ENCODE peak calls at places on chromosomes 1 and 21, in five cellular contexts. O, D, M, G and N are unnamed samples.

GRCh38 chr1:54267815-54268551 is 68.0 kb downstream of the MRPL37 start:
- DNase-seq in O (no peak), D (no peak), M (no peak), G (no peak), N (no peak)

GRCh38 chr1:181077576-181078242 is 10.8 kb upstream of the IER5 start:
- DNase-seq in O (no peak), D (no peak), M (no peak), G (no peak), N (no peak)

GRCh38 chr21:19731251-19731650 is 1267.0 kb upstream of the NCAM2 start:
- DNase-seq in O (no peak), D (no peak), M (no peak), G (no peak), N (no peak)

GRCh38 chr1:32877211-32878110 is 6.7 kb upstream of the FNDC5 start:
- DNase-seq in O (no peak), D (no peak), M (no peak), G (no peak), N (no peak)

GRCh38 chr21:38945536-38946245 is 140.0 kb downstream of the ETS2 start:
- DNase-seq in O (peak), D (no peak), M (peak), G (no peak), N (peak)

GRCh38 chr21:46423546-46424061 is 35.1 kb upstream of the DIP2A start:
- DNase-seq in O (no peak), D (no peak), M (peak), G (no peak), N (no peak)

GRCh38 chr1:64508521-64509096 is 38.7 kb downstream of the CACHD1 start:
- DNase-seq in O (no peak), D (no peak), M (no peak), G (no peak), N (no peak)

GRCh38 chr1:10610901-10611600 is 136.3 kb downstream of the PEX14 start:
- DNase-seq in O (no peak), D (no peak), M (no peak), G (no peak), N (no peak)

DNA sequence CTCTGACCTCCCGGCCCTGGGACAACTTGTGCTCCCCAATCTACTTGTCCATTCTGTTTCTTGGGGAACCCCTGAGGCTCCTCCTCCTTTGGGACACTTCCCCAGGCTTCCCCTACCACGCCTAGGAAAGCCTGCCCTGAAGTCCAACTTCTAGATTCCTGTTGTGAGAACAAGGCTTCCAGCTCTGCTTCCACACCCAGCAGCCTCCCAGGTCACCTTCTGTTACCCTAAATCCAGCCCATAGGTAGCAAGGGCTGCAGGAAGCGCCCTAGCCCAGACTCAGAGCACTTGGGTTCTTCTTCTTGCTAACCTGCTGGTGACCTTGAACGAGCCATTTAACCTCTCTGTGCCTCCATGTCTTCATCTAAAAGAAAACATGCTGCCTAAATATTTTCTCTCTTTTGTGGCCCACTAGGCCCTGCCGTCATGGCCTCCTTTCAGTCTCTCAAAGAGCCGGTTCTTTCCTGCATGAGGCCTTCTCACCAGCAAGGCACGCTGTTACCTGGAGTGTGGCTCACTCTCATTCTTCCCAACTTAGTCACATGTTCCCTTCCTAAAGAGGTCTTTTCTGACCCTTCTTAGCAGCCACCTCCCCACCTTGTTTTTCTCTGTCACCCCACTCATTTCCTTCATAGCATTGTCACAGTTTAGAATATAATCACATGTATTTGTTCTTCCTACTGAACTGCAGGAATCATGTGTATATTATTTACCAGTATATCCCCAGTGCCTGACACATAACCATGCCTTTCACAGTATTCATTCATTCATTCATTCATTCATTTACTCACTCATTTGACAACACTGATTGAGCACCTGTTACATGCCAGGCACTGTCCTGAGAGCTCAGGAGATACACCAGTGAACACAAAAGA is 1.4 kb downstream of the CAPN2 start:
- DNase-seq in O (no peak), D (no peak), M (no peak), G (no peak), N (no peak)
- TF ChIP-seq SUZ12 in O (no peak), D (no peak), M (no peak), G (no peak), N (no peak)

GRCh38 chr1:208135354-208135753 is 108.8 kb downstream of the PLXNA2 start:
- DNase-seq in O (no peak), D (peak), M (no peak), G (no peak), N (no peak)
- TF ChIP-seq SUZ12 in O (no peak), D (no peak), M (no peak), G (no peak), N (no peak)

DNA sequence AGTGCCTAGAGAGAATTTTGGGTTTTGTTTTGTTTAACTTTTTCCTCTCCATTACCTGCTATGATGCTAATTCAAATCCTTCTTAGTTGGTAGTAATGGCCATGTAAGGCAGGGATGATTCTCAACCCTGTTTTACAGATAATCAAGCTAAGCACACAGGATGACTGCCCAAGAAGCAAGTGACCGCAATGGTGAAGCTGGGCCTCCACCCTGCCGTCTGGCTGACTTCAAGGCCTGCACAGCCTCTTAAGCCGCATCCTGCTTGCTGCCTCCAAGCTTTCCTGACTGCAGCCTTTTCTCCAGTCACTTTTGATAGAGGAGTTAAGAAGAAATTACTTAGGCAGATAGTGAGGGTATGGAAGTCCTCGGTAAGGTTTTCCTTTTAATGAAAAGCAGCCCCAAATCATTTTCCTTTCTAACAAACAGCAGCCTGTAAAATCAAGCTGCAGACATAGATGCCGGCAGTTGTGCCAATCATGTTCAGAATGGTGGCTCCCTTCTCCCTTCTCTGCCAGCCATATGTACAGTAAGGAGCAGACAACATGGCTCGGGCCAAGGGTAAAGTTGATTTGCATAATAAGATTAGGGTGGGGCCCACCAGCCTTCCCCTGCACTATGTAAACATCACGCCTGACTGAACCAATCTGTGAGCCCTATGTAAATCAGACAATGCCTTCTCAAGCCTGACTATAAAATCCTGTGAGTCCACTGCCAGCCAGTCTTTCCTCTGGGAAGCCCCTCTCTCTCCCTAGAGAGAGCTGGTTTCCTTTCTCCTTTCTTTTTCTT is 8.8 kb upstream of the CTBS start:
- DNase-seq in O (no peak), D (peak), M (no peak), G (no peak), N (peak)
- TF ChIP-seq SUZ12 in O (no peak), D (no peak), M (no peak), G (no peak), N (no peak)

DNA sequence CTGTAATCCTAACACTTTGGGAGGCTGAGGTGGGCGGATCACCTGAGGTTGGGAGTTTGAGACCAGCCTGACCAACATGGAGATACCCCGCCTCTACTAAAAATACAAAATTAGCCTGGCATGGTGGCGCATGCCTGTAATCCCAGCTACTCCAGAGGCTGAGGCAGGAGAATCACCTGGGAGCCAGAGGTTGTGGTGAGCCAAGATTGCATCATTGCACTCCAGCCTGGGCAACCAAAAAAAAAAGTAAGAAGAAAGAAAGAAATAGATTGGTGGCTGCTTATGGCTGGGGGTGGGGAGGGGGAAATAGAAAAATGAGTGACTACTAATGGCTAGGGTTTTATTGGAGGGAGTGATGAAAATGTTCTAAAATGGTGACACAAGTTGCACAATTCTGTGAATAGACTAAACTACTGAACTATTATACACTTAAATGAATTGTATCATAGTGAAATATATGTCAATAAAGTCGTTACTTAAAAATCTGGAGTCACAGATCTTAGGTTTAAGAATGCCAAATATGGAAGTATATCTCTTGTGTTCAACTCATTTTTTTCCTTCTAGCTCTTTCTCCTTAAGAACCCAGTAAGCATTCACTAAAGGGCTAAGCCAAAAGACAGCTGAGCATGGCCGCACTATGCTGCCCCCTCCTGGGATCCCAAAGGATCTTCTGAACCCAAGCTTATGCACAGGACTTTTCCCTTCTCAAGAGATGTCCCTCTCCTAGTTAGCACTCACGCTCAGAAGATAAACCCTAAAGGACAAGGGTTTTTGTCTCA is 3.2 kb upstream of the NPL start:
- DNase-seq in O (peak), D (peak), M (peak), G (no peak), N (peak)
- TF ChIP-seq SUZ12 in O (no peak), D (no peak), M (no peak), G (no peak), N (no peak)

GRCh38 chr1:225504776-225505175 is 76.9 kb upstream of the LBR start:
- DNase-seq in O (no peak), D (no peak), M (no peak), G (no peak), N (no peak)
- TF ChIP-seq SUZ12 in O (no peak), D (no peak), M (no peak), G (no peak), N (no peak)

DNA sequence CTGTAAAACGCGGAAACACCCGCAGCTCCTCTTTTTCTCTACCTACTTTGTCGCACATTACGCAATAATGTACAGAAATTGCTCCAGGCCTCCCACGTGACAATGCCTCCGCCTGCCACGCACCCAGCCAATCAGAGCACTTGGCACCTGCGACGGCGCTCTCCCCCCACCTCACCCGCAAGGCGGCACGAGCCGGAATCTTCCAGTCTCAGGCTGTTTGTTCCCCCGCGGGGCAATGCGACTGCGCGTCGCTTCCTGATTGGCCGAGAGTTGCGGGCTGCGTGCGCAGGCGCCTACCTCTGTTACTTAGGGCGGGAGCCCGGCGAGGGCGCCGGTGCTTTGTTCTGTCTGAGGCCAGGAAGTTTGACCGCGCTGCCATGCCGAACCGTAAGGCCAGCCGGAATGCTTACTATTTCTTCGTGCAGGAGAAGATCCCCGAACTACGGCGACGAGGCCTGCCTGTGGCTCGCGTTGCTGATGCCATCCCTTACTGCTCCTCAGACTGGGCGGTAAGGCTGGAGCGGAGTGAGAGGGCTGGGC is at the start of gene MAEL:
- DNase-seq in O (no peak), D (no peak), M (no peak), G (no peak), N (no peak)
- TF ChIP-seq SUZ12 in O (no peak), D (no peak), M (no peak), G (no peak), N (no peak)